ENCODE peak calls at places on chromosome 2, in four cellular contexts. Y, H, G and B are unnamed samples. For H3K36me3, the result is how much of the 10 kb centered on the place peaks cover.

GRCh38 chr2:116467243-116467642 is 1347.2 kb upstream of the DDX18 start:
- DNase-seq in G (no peak), Y (no peak), H (no peak), B (no peak)

GRCh38 chr2:219362524-219363164 is 25.1 kb downstream of the DNPEP start:
- DNase-seq in H (no peak), Y (no peak), G (peak), B (no peak)

GRCh38 chr2:32882911-32883810 is 63.6 kb upstream of the LTBP1 start:
- DNase-seq in Y (no peak), G (peak), H (no peak), B (no peak)

GRCh38 chr2:24894750-24895149 is 25.3 kb downstream of the ADCY3 start:
- DNase-seq in Y (no peak), H (no peak), G (no peak), B (no peak)

GRCh38 chr2:107276034-107276433 is 390.1 kb upstream of the ST6GAL2 start:
- DNase-seq in G (no peak), H (no peak), Y (no peak), B (no peak)

GRCh38 chr2:48768669-48769068 is 13.1 kb upstream of the LHCGR start:
- DNase-seq in H (no peak), Y (no peak), G (no peak), B (no peak)

GRCh38 chr2:160402997-160403979 is 90.3 kb downstream of the RBMS1 start:
- DNase-seq in Y (no peak), G (peak), H (peak), B (no peak)

GRCh38 chr2:1868683-1869141 is 124.4 kb upstream of the PXDN start:
- DNase-seq in Y (no peak), G (no peak), H (no peak), B (no peak)

GRCh38 chr2:39805936-39806608 is 27.0 kb upstream of the THUMPD2 start:
- DNase-seq in H (no peak), G (peak), Y (no peak), B (no peak)

GRCh38 chr2:62427146-62427545 is 78.8 kb downstream of the TMEM17 start:
- DNase-seq in H (no peak), Y (no peak), G (no peak), B (no peak)

GRCh38 chr2:181165199-181165868 is 184.9 kb downstream of the UBE2E3 start:
- DNase-seq in G (no peak), H (no peak), Y (no peak), B (no peak)

GRCh38 chr2:159177957-159178356 is 108.5 kb downstream of the WDSUB1 start:
- DNase-seq in Y (no peak), H (no peak), G (no peak), B (no peak)

GRCh38 chr2:24923106-24923505 is 3.1 kb upstream of the ADCY3 start:
- DNase-seq in Y (no peak), H (no peak), G (no peak), B (no peak)

GRCh38 chr2:109331864-109332848 is 203.2 kb downstream of the SH3RF3 start:
- DNase-seq in H (peak), Y (peak), G (peak), B (peak)

GRCh38 chr2:210531050-210531449 is 25.3 kb upstream of the CPS1 start:
- DNase-seq in G (no peak), Y (no peak), H (no peak), B (no peak)

GRCh38 chr2:202870431-202871160 is 970 bp downstream of the ICA1L start:
- DNase-seq in Y (peak), G (peak), H (peak), B (peak)

GRCh38 chr2:68878071-68878711 is 7.0 kb upstream of the BMP10 start:
- DNase-seq in Y (no peak), H (no peak), G (no peak), B (no peak)

GRCh38 chr2:15941483-15941853 is 1.1 kb downstream of the MYCN start:
- DNase-seq in G (no peak), H (no peak), Y (no peak), B (no peak)

GRCh38 chr2:29936005-29936404 is 14.6 kb upstream of the ALK start:
- DNase-seq in G (no peak), H (no peak), Y (no peak), B (no peak)

GRCh38 chr2:66428986-66429612 is 5.8 kb upstream of the MEIS1 start:
- DNase-seq in H (peak), Y (peak), G (peak), B (no peak)

GRCh38 chr2:96876036-96876810 is 6.3 kb upstream of the SEMA4C start:
- DNase-seq in Y (no peak), H (no peak), G (peak), B (no peak)

DNA sequence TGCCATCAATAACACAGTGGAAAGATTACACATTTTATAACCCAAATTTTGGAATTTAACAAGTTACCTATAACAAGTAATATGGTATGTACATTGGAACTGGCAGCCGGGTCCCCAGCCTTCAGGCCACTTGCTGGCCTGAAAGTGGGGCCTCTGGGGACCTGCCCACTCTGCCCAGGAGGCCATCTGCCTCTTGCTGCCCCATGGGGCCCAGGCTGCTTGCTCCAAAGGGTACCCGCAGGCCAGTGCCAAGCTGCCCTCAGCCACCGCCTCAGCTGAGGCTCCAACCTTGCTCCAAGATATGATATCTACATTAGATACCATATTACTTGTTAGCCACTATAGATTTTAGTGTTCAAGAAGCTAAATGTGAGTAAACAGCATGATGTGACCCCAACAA is 120.8 kb upstream of the TMEFF2 start:
- DNase-seq in G (no peak), Y (no peak), H (no peak), B (no peak)
- TF ChIP-seq POLR2A in G (no peak), Y (no peak), H (no peak), B (no peak)

GRCh38 chr2:239793086-239793485 is 232.1 kb downstream of the NDUFA10 start:
- DNase-seq in Y (no peak), H (no peak), G (no peak), B (no peak)
- H3K4me3 ChIP-seq in Y (no peak), H (no peak), G (no peak), B (no peak)

DNA sequence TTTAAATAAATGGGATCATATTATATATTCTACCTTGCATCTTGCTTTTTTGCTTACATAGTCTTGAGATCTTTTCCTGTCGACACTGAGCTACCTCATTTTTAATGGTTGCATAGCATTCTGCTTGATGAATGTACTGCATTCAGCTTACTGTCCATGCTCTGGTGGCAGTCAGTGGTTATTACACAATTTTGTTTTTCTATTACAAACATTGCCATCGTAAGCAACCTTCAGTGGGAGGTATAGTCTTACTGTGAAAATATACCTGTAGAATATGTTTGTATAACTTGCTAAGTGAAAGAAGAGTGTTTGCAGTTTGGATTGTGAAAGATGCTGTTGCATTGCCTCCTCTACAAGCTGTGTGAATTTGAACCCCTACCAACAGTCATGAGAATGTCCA is 43.4 kb downstream of the UBXN4 start:
- DNase-seq in H (no peak), Y (no peak), G (no peak), B (no peak)
- H3K36me3 ChIP-seq in H (under half), Y (under half), G (under half), B (under half)

GRCh38 chr2:145012214-145012670 is 492.3 kb upstream of the ZEB2 start:
- DNase-seq in Y (peak), H (no peak), G (peak), B (no peak)
- TF ChIP-seq POLR2A in Y (no peak), H (no peak), G (no peak), B (no peak)

GRCh38 chr2:112811841-112812306 is 24.7 kb downstream of the IL1B start:
- DNase-seq in Y (no peak), H (no peak), G (peak), B (peak)
- H3K4me3 ChIP-seq in Y (no peak), H (no peak), G (no peak), B (no peak)